ENCODE peak calls at places on chromosomes 2 and 18, in ten cellular contexts. O, Z, Q, A, Y, V, S, C, F and B are unnamed samples.

GRCh38 chr2:218427741-218428140 is 8.8 kb downstream of the VIL1 start:
- DNase-seq in Q (no peak), O (no peak), V (no peak), Z (no peak), S (no peak), C (no peak), Y (no peak), A (peak), F (no peak), B (no peak)

GRCh38 chr2:134352844-134353243 is 99.0 kb downstream of the MGAT5 start:
- DNase-seq in Z (no peak), O (no peak), S (no peak), V (no peak), Q (no peak), C (no peak), A (no peak), F (no peak), Y (no peak), B (no peak)

GRCh38 chr2:41535575-41535974 is 512.2 kb upstream of the PKDCC start:
- DNase-seq in V (no peak), F (no peak), A (no peak), Z (no peak), C (no peak), Y (no peak), Q (no peak), O (no peak), S (no peak), B (no peak)

GRCh38 chr2:14558382-14558919 is 74.1 kb upstream of the LRATD1 start:
- DNase-seq in A (no peak), O (peak), V (no peak), Z (no peak), S (no peak), Y (no peak), C (no peak), Q (no peak), F (no peak), B (no peak)

GRCh38 chr18:79870369-79871025 is 72.8 kb downstream of the KCNG2 start:
- DNase-seq in O (no peak), S (no peak), Q (no peak), A (no peak), Y (no peak), F (no peak), Z (no peak), C (no peak), V (no peak), B (no peak)

GRCh38 chr2:233542507-233542906 is 24.1 kb downstream of the USP40 start:
- DNase-seq in C (no peak), V (no peak), A (no peak), Y (peak), S (peak), Q (no peak), O (peak), F (no peak), Z (no peak), B (no peak)

GRCh38 chr2:148565272-148565894 is 79.2 kb upstream of the EPC2 start:
- DNase-seq in F (peak), O (no peak), A (no peak), V (no peak), Q (no peak), Y (no peak), Z (no peak), S (no peak), C (no peak), B (no peak)

GRCh38 chr2:238878051-238878735 is 30.3 kb downstream of the TWIST2 start:
- DNase-seq in Z (no peak), Q (no peak), C (no peak), F (no peak), Y (no peak), A (no peak), O (no peak), V (no peak), S (no peak), B (no peak)

GRCh38 chr18:7857562-7857961 is 290.4 kb downstream of the PTPRM start:
- DNase-seq in Q (no peak), C (no peak), O (no peak), S (no peak), A (no peak), F (no peak), Z (no peak), Y (no peak), V (no peak), B (no peak)

GRCh38 chr18:60147326-60147725 is 225.2 kb downstream of the MC4R start:
- DNase-seq in Z (no peak), S (no peak), A (no peak), C (no peak), Q (no peak), V (no peak), Y (no peak), O (no peak), F (peak), B (no peak)

GRCh38 chr2:190270298-190270697 is 49.3 kb downstream of the HIBCH start:
- DNase-seq in F (no peak), A (no peak), Z (no peak), S (peak), Y (no peak), O (no peak), Q (no peak), V (no peak), C (no peak), B (peak)

GRCh38 chr2:56184500-56184996 is 758 bp downstream of the CCDC85A start:
- DNase-seq in S (no peak), C (no peak), Y (no peak), Q (peak), O (no peak), A (peak), Z (peak), F (peak), V (no peak), B (no peak)